ENCODE peak calls at places on chromosomes 16 and 17, in eight cellular contexts. C is uterus; B is HCT116; U is pancreas; Y is tibial nerve; J is small intestine; E is A673; M is CD8-positive, alpha-beta memory T cell. S is an unnamed sample.

GRCh38 chr16:65229191-65229662 is 107.4 kb upstream of the CDH11 start:
- DNase-seq in B (no peak), E (no peak), U (no peak), M (no peak), J (no peak), Y (no peak), C (no peak), S (no peak)

GRCh38 chr16:4724661-4725270 is 9.3 kb downstream of the ANKS3 start:
- DNase-seq in M (no peak), B (no peak), U (no peak), E (no peak), J (no peak), C (no peak), Y (no peak), S (no peak)

GRCh38 chr17:68431661-68432071 is 25.6 kb downstream of the WIPI1 start:
- DNase-seq in B (peak; percentile 39), E (peak; percentile 69), Y (no peak), U (no peak), J (peak; percentile 11), C (no peak), M (peak; percentile 49), S (peak; percentile 37)

GRCh38 chr17:65638221-65638940 is 76.9 kb upstream of the AXIN2 start:
- DNase-seq in J (peak; percentile 16), C (no peak), M (no peak), Y (no peak), U (peak; percentile 16), E (no peak), B (no peak), S (peak; percentile 32)

GRCh38 chr17:59652119-59652518 is 32.4 kb downstream of the CLTC start:
- DNase-seq in M (no peak), J (no peak), C (no peak), B (no peak), E (no peak), U (no peak), Y (no peak), S (no peak)

GRCh38 chr17:83110755-83111154 is 31.3 kb downstream of the METRNL start:
- DNase-seq in U (no peak), Y (no peak), E (no peak), C (no peak), J (no peak), M (no peak), B (no peak), S (no peak)

GRCh38 chr16:68005786-68006286 is 6.6 kb upstream of the DPEP2 start:
- DNase-seq in B (no peak), M (peak; percentile 70), E (no peak), J (peak; percentile 14), Y (peak; percentile 32), C (no peak), U (no peak), S (no peak)

GRCh38 chr17:57946798-57947358 is 8.3 kb downstream of the CUEDC1 start:
- DNase-seq in B (no peak), C (peak; percentile 63), J (peak; percentile 87), Y (no peak), U (peak; percentile 58), E (no peak), M (peak; percentile 25), S (peak; percentile 57)

GRCh38 chr16:22192261-22193133 is 13.6 kb upstream of the EEF2K start:
- DNase-seq in B (no peak), Y (peak; percentile 91), E (peak; percentile 33), U (peak; percentile 42), M (peak; percentile 89), J (peak; percentile 75), C (peak; percentile 89), S (peak; percentile 61)

GRCh38 chr16:67260426-67261063 is 11.8 kb downstream of the SLC9A5 start:
- DNase-seq in U (no peak), Y (no peak), M (no peak), E (no peak), J (peak; percentile 51), C (no peak), B (no peak), S (peak; percentile 72)

GRCh38 chr17:4504188-4504587 is 5.5 kb downstream of the SPNS2 start:
- DNase-seq in Y (no peak), M (no peak), E (no peak), C (no peak), U (no peak), B (no peak), J (no peak), S (no peak)

GRCh38 chr17:7850118-7850504 is 4.8 kb upstream of the TMEM88 start:
- DNase-seq in B (no peak), C (no peak), E (no peak), Y (no peak), J (no peak), M (no peak), U (no peak), S (no peak)

GRCh38 chr17:64938925-64939474 is 19.7 kb upstream of the LRRC37A3 start:
- DNase-seq in C (no peak), Y (peak; percentile 27), B (no peak), U (no peak), J (peak; percentile 58), E (no peak), M (peak; percentile 17), S (peak; percentile 51)

GRCh38 chr17:80619535-80620235 is 75.0 kb downstream of the RPTOR start:
- DNase-seq in B (peak; percentile 84), U (no peak), Y (no peak), C (no peak), E (no peak), M (no peak), J (no peak), S (peak; percentile 60)

GRCh38 chr17:1789936-1790335 is 28.1 kb downstream of the SERPINF1 start:
- DNase-seq in B (no peak), U (no peak), M (no peak), C (no peak), Y (no peak), E (no peak), J (peak; percentile 76), S (no peak)

GRCh38 chr16:57559075-57559790 is 16.8 kb downstream of the ADGRG5 start:
- DNase-seq in Y (no peak), E (no peak), C (no peak), M (no peak), J (no peak), B (no peak), U (no peak), S (no peak)

GRCh38 chr16:84985079-84986065 is 26.0 kb downstream of the ZDHHC7 start:
- DNase-seq in B (no peak), Y (no peak), J (no peak), E (no peak), C (peak; percentile 51), M (no peak), U (no peak), S (no peak)

GRCh38 chr17:76213491-76213890 is 26.8 kb downstream of the RNF157 start:
- DNase-seq in B (no peak), Y (no peak), C (no peak), M (no peak), U (no peak), E (no peak), J (no peak), S (no peak)

GRCh38 chr16:83689385-83689831 is 118.4 kb upstream of the HSBP1 start:
- DNase-seq in M (no peak), B (no peak), J (peak; percentile 57), Y (no peak), E (peak; percentile 58), U (no peak), C (peak; percentile 17), S (no peak)

GRCh38 chr17:75428775-75429469 is 23.4 kb upstream of the GRB2 start:
- DNase-seq in Y (no peak), J (peak; percentile 13), U (no peak), B (no peak), M (no peak), E (no peak), C (peak; percentile 24), S (no peak)

GRCh38 chr16:80792031-80792430 is 12.4 kb downstream of the CDYL2 start:
- DNase-seq in U (no peak), M (no peak), J (no peak), B (no peak), C (no peak), E (no peak), Y (no peak), S (no peak)
- H3K36me3 ChIP-seq in U (no peaks in the 10 kb centered on the region), M (no peaks in the 10 kb centered on the region), J (no peaks in the 10 kb centered on the region), B (no peaks in the 10 kb centered on the region), C (no peaks in the 10 kb centered on the region), E (no peaks in the 10 kb centered on the region), Y (no peaks in the 10 kb centered on the region), S (no peaks in the 10 kb centered on the region)

GRCh38 chr16:26976913-26977312 is 89.8 kb upstream of the C16orf82 start:
- DNase-seq in E (no peak), B (no peak), C (no peak), J (no peak), U (no peak), M (no peak), Y (no peak), S (no peak)

GRCh38 chr16:26985100-26986065 is 81.3 kb upstream of the C16orf82 start:
- DNase-seq in M (no peak), U (no peak), J (no peak), E (no peak), Y (no peak), C (no peak), B (no peak), S (no peak)

GRCh38 chr16:26983426-26983825 is 83.3 kb upstream of the C16orf82 start:
- DNase-seq in E (no peak), Y (no peak), C (no peak), B (no peak), J (no peak), M (no peak), U (no peak), S (no peak)

GRCh38 chr16:26982422-26982821 is 84.3 kb upstream of the C16orf82 start:
- DNase-seq in U (no peak), B (no peak), E (no peak), J (no peak), C (no peak), M (no peak), Y (no peak), S (no peak)

DNA sequence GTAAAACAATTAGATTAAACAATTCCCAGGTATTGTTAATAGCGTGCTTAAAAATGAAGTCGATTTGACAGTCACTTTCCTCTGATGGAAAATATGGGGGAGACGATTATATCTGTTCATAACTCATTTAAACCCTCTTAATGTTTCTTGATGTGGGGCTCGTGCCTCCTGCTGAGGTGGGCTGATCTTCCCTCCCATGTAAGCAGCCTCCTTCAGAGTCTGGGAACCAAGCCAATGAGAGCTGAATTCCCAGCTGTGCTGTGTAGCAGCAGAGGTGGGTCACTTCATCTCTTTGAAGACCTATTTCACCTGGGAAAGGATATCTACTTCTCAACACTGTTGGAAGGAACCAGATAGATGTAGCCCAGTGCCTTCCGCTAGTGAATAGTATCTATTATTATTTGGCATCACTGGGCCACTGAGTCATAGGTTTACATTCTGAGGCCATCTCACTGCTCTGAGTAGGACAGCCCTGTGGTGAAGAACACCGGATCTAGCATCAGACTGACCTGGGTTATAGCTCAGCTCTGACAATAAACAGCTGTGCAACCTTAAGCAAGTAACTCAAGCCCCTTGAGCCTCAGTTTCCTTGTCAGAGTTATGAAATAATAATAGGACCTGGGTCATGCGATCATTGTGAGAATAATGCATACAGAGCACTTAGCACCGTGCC is 85.3 kb upstream of the C16orf82 start:
- DNase-seq in B (no peak), J (no peak), Y (no peak), C (no peak), U (no peak), E (peak; percentile 12), M (no peak), S (no peak)
- H3K36me3 ChIP-seq in B (no peaks in the 10 kb centered on the region), J (no peaks in the 10 kb centered on the region), Y (no peaks in the 10 kb centered on the region), C (no peaks in the 10 kb centered on the region), U (no peaks in the 10 kb centered on the region), E (no peaks in the 10 kb centered on the region), M (no peaks in the 10 kb centered on the region), S (no peaks in the 10 kb centered on the region)

GRCh38 chr17:27593232-27593856 is 37.6 kb upstream of the LGALS9 start:
- DNase-seq in U (no peak), E (no peak), M (no peak), Y (no peak), B (no peak), C (no peak), J (no peak), S (no peak)
- H3K36me3 ChIP-seq in U (peaks cover 56% of the 10 kb centered on the region), E (no peaks in the 10 kb centered on the region), M (peaks cover 5% of the 10 kb centered on the region), Y (peaks cover 83% of the 10 kb centered on the region), B (no peaks in the 10 kb centered on the region), C (no peaks in the 10 kb centered on the region), J (no peaks in the 10 kb centered on the region), S (peaks cover 2% of the 10 kb centered on the region)

GRCh38 chr16:8581923-8582580 is 8.3 kb downstream of the TMEM114 start:
- DNase-seq in M (no peak), J (no peak), Y (no peak), E (peak; percentile 46), C (no peak), U (no peak), B (no peak), S (no peak)
- H3K36me3 ChIP-seq in M (no peaks in the 10 kb centered on the region), J (no peaks in the 10 kb centered on the region), Y (no peaks in the 10 kb centered on the region), E (peaks cover 88% of the 10 kb centered on the region), C (no peaks in the 10 kb centered on the region), U (no peaks in the 10 kb centered on the region), B (no peaks in the 10 kb centered on the region), S (no peaks in the 10 kb centered on the region)